ENCODE peak calls at places on chromosomes 4 and X, in seven cellular contexts. F is K562, X is A549, Z is HCT116, Y is HepG2, D is H1, P is GM12878. L is an unnamed sample.

GRCh38 chr4:25358515-25359275 is 18.4 kb upstream of the ANAPC4 start:
- DNase-seq in X (no peak), F (no peak), P (no peak), Y (no peak), D (no peak), Z (no peak), L (no peak)

GRCh38 chr4:88613417-88613875 is 21.2 kb downstream of the HERC3 start:
- DNase-seq in X (no peak), F (no peak), P (no peak), D (no peak), Z (no peak), Y (no peak), L (no peak)

GRCh38 chr4:38723726-38724506 is 58.9 kb downstream of the TLR10 start:
- DNase-seq in P (no peak), F (peak; percentile 52), Y (peak; percentile 15), X (no peak), Z (no peak), D (no peak), L (no peak)

GRCh38 chr4:147950840-147951239 is 219.0 kb downstream of the ARHGAP10 start:
- DNase-seq in P (no peak), X (no peak), Z (no peak), F (no peak), Y (no peak), D (no peak), L (no peak)

GRCh38 chrX:15242899-15243555 is 26.9 kb downstream of the ASB9 start:
- DNase-seq in F (peak; percentile 16), D (no peak), X (peak; percentile 46), Y (peak; percentile 12), Z (peak; percentile 43), P (peak; percentile 17), L (peak; percentile 59)

GRCh38 chr4:108393870-108394269 is 225.1 kb upstream of the LEF1 start:
- DNase-seq in Z (no peak), D (no peak), X (no peak), Y (no peak), P (no peak), F (no peak), L (no peak)

GRCh38 chr4:177901786-177902185 is 459.5 kb upstream of the AGA start:
- DNase-seq in X (no peak), D (no peak), F (no peak), Z (no peak), P (no peak), Y (no peak), L (peak; percentile 64)

GRCh38 chr4:80535551-80535950 is 200.0 kb downstream of the CFAP299 start:
- DNase-seq in P (no peak), D (no peak), X (no peak), Y (no peak), Z (no peak), F (no peak), L (no peak)

GRCh38 chr4:179624768-179625181 is 2182.5 kb upstream of the AGA start:
- DNase-seq in Z (no peak), F (no peak), X (no peak), D (no peak), P (no peak), Y (no peak), L (peak; percentile 89)

GRCh38 chr4:5039800-5040199 is 11.5 kb upstream of the STK32B start:
- DNase-seq in Y (no peak), F (no peak), Z (no peak), X (no peak), D (no peak), P (no peak), L (no peak)

GRCh38 chrX:7088968-7089615 is 58.4 kb upstream of the STS start:
- DNase-seq in Z (no peak), Y (no peak), X (no peak), F (no peak), D (no peak), P (no peak), L (no peak)

GRCh38 chr4:164780839-164781238 is 26.9 kb downstream of the SMIM31 start:
- DNase-seq in Y (no peak), X (no peak), P (no peak), F (no peak), Z (no peak), D (no peak), L (no peak)
- TF ChIP-seq CEBPB in Y (no peak), X (no peak), P (no peak), F (no peak), Z (no peak), D (no peak), L (no peak)

GRCh38 chr4:925771-926500 is 6.2 kb downstream of the GAK start:
- DNase-seq in X (no peak), Z (no peak), P (no peak), F (no peak), D (no peak), Y (no peak), L (no peak)
- TF ChIP-seq CEBPB in X (no peak), Z (no peak), P (no peak), F (no peak), D (no peak), Y (no peak), L (no peak)

DNA sequence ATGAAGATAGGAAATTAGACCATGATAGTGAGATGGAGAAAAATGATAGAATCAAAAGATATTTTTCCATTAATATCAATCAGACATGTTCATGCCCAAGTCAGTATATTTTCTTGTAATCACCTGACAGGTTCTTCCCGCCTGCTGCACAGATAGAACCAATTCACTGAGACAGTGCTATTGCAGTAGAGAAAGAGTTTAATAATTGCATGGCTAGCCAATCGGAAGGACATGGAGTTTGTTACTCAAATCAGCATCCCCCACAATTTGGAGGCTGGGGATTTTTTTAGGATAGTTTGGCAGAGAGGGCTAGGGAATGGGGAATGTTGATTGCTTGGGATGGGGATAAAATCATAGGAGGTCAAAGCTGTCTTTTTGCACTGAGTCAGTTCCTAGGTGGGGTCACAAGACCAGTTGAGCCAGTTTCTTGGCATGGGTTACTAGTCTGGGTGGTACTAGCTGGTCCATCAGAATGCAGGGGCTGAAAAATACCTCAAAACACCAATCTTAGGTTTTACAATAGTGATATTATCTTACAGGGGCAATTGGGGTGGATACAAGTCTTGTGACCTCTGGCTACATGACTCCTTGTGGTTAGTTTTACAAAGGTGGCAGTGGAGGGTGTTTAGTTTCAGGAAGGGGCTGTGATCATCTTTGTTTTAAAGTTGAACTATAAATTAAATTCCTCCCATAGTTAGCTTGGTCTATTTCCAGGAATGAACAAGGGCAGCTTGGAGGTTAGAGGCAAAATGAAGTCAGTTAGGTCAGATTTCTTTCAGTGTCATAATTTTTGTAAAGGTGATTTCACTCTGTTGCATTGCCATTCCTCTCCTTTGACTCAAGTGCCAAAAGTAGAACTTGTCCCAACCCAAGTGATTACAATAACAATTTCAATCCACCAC is 100.3 kb upstream of the PDE5A start:
- DNase-seq in Y (no peak), P (no peak), Z (no peak), D (no peak), F (no peak), X (no peak), L (peak; percentile 41)
- TF ChIP-seq CEBPB in Y (no peak), P (no peak), Z (no peak), D (no peak), F (no peak), X (no peak), L (no peak)

DNA sequence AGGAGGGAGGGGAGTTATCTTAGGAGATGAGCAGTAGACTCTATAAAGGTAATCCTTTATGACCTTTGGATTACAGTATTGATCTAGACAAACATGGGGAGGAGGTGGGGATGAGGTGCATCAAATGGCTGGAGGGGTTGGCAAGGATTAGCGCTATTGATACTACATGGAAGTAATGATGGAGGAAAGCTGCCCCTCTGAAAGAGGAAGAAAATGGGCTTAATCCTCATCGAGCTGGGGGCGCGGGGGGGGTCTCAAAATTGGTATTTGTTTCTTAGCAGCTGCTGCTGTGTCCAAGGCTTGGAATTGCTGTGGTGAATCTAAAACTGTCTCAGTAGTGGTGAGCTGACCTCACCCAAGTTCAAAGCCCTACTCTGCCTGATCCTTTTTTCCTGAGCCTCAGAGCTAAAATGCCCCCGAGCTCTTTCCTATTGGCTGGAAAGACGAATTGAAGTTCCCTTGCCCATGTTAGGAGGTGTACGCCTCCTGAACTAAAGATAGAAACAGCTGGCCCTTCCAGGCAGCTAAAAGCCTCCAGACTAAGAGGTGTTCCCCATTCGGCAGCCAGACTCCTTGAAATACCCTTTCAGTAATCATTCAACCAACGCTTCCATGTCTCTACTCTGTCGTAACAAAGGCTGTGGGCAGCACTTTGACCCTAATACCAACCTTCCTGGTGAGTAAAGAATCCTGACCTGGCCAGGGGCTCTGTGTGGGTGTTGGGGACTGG is at the start of gene ITGB1BP2:
- DNase-seq in P (no peak), F (no peak), Z (no peak), D (no peak), Y (peak; percentile 43), X (no peak), L (peak; percentile 57)
- TF ChIP-seq CEBPB in P (no peak), F (no peak), Z (no peak), D (no peak), Y (peak; percentile 8), X (no peak), L (no peak)

GRCh38 chr4:189533603-189534002 is 407.1 kb upstream of the FRG1 start:
- DNase-seq in X (no peak), F (no peak), Y (no peak), P (no peak), Z (no peak), D (no peak), L (no peak)
- TF ChIP-seq CEBPB in X (no peak), F (no peak), Y (no peak), P (no peak), Z (no peak), D (no peak), L (no peak)

DNA sequence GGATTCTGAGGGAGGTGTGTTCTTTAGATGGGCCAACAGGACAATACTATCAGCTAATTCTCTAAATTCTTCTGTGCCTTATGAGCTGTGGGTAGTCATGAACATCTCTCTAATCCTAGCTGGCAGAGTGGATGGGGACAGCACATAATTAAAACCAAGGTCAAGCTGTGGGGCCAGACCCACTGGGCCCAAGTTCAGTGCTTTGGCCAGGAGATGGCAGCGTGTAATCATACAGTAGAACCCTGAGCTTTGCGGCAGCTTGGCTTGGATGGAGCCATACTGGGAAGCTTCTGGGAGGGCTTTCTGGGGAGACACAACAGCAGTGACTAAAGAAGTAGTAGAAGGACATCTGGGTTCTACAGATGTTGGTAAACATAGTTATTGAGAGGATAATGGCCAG is 140.3 kb upstream of the CXCL13 start:
- DNase-seq in D (no peak), F (no peak), P (no peak), Y (no peak), X (no peak), Z (no peak), L (no peak)
- TF ChIP-seq CEBPB in D (no peak), F (no peak), P (no peak), Y (no peak), X (no peak), Z (no peak), L (no peak)

GRCh38 chr4:113474017-113474416 is 287.5 kb downstream of the CAMK2D start:
- DNase-seq in D (no peak), Y (no peak), P (no peak), F (no peak), X (no peak), Z (peak; percentile 72), L (peak; percentile 82)
- TF ChIP-seq CEBPB in D (no peak), Y (no peak), P (no peak), F (no peak), X (no peak), Z (peak; percentile 88), L (peak; percentile 76)

DNA sequence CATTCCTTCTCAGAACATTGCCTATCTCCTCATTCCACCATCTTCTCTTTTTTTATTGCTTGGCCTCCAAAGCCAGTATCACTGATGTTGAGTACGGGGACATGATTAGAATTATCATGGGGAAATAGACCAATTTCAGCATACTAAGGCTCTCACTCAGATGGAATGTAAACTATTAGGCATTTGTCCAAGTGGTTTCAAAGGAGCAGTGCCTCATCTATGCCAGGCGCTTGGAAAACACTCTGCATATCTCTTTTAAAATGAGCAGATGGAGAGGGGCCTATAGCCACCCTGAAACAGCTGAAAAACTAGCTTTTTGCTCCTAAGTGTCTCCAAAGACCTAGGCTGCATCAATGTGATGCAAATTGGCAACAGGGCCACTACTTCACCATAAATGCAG is 150.8 kb upstream of the DIPK2B start:
- DNase-seq in F (no peak), P (no peak), D (no peak), Z (no peak), Y (no peak), X (no peak), L (peak; percentile 69)
- TF ChIP-seq CEBPB in F (no peak), P (no peak), D (no peak), Z (no peak), Y (no peak), X (no peak), L (no peak)

L was measured in IMR-90.